ENCODE peak calls at places on chromosomes 13 and 19, in six cellular contexts. E, B, R, D, G and W are unnamed samples.

GRCh38 chr19:13001502-13002388 is 6.5 kb downstream of the NFIX start:
- DNase-seq in G (no peak), R (no peak), B (peak), D (no peak), E (peak), W (peak)

GRCh38 chr13:23348270-23349126 is 85.0 kb downstream of the SACS start:
- DNase-seq in D (no peak), R (peak), E (no peak), B (no peak), G (no peak), W (peak)

GRCh38 chr19:47427241-47428176 is 8.2 kb upstream of the MEIS3 start:
- DNase-seq in G (peak), R (peak), D (peak), E (peak), B (peak), W (peak)

GRCh38 chr19:17931532-17932191 is 1.2 kb upstream of the CCDC124 start:
- DNase-seq in B (peak), E (peak), R (peak), D (no peak), G (peak), W (no peak)

GRCh38 chr13:111589992-111590391 is 269.6 kb downstream of the TEX29 start:
- DNase-seq in D (no peak), G (no peak), B (no peak), E (no peak), R (no peak), W (no peak)

GRCh38 chr19:33562636-33563035 is 41.0 kb upstream of the PEPD start:
- DNase-seq in G (no peak), D (no peak), R (no peak), B (no peak), E (no peak), W (no peak)

GRCh38 chr13:102724923-102725322 is 30.1 kb upstream of the METTL21C start:
- DNase-seq in G (no peak), E (peak), R (peak), D (peak), B (no peak), W (peak)

GRCh38 chr19:50843205-50843604 is 9.8 kb upstream of the KLK15 start:
- DNase-seq in B (no peak), E (no peak), G (no peak), D (no peak), R (no peak), W (no peak)

GRCh38 chr13:100396771-100397170 is 191.8 kb downstream of the GGACT start:
- DNase-seq in B (no peak), G (no peak), E (no peak), D (no peak), R (peak), W (no peak)

GRCh38 chr19:41205995-41206394 is 13.0 kb downstream of the CYP2S1 start:
- DNase-seq in B (no peak), D (no peak), E (no peak), G (no peak), R (no peak), W (no peak)

GRCh38 chr13:42745655-42746054 is 35.7 kb upstream of the FAM216B start:
- DNase-seq in E (no peak), D (no peak), R (no peak), B (no peak), G (no peak), W (no peak)

GRCh38 chr13:114112231-114112825 is 20.1 kb downstream of the RASA3 start:
- DNase-seq in D (no peak), B (no peak), R (peak), E (no peak), G (no peak), W (no peak)

GRCh38 chr13:46197299-46197975 is 14.3 kb upstream of the LRRC63 start:
- DNase-seq in B (no peak), G (no peak), D (no peak), E (no peak), R (no peak), W (peak)

GRCh38 chr13:51246411-51247298 is 24.5 kb downstream of the FAM124A start:
- DNase-seq in R (no peak), G (no peak), D (no peak), E (no peak), B (peak), W (no peak)

GRCh38 chr13:90302113-90302512 is 1045.4 kb upstream of the MIR17HG start:
- DNase-seq in G (no peak), R (no peak), B (no peak), E (peak), D (no peak), W (peak)

GRCh38 chr19:43634516-43634876 is 5.2 kb downstream of the CADM4 start:
- DNase-seq in G (no peak), B (no peak), D (no peak), R (peak), E (no peak), W (no peak)

GRCh38 chr13:37495046-37495445 is 103.5 kb downstream of the POSTN start:
- DNase-seq in R (no peak), E (peak), D (no peak), G (no peak), B (no peak), W (peak)

GRCh38 chr13:49305824-49306425 is 58.2 kb downstream of the CDADC1 start:
- DNase-seq in D (no peak), R (no peak), E (no peak), G (no peak), B (no peak), W (no peak)

GRCh38 chr13:79194272-79194671 is 211.8 kb downstream of the RBM26 start:
- DNase-seq in B (no peak), E (no peak), R (no peak), D (peak), G (no peak), W (no peak)

GRCh38 chr13:104140557-104140956 is 1074.3 kb upstream of the SLC10A2 start:
- DNase-seq in B (no peak), E (peak), G (no peak), D (no peak), R (no peak), W (no peak)

GRCh38 chr19:49861127-49861526 is 6.2 kb downstream of the PNKP start:
- DNase-seq in D (no peak), B (no peak), G (no peak), R (no peak), E (no peak), W (no peak)

GRCh38 chr19:49361438-49362047 is 673 bp downstream of the TEAD2 start:
- DNase-seq in R (peak), B (peak), G (no peak), E (peak), D (no peak), W (peak)

GRCh38 chr13:36453518-36453917 is 21.2 kb downstream of the CCNA1 start:
- DNase-seq in R (peak), G (no peak), B (no peak), D (no peak), E (peak), W (peak)

GRCh38 chr19:32809754-32810153 is 59.8 kb downstream of the SLC7A9 start:
- DNase-seq in R (no peak), D (no peak), B (no peak), G (no peak), E (no peak), W (peak)

GRCh38 chr13:50529154-50529882 is 314.2 kb downstream of the DLEU7 start:
- DNase-seq in E (peak), G (no peak), R (no peak), B (peak), D (no peak), W (peak)

GRCh38 chr13:36059366-36059765 is 71.8 kb downstream of the DCLK1 start:
- DNase-seq in G (no peak), D (no peak), R (no peak), E (no peak), B (peak), W (no peak)

GRCh38 chr13:19961924-19962323 is 3.4 kb downstream of the ZMYM2 start:
- DNase-seq in D (no peak), B (no peak), R (no peak), G (no peak), E (no peak), W (no peak)

GRCh38 chr13:19960673-19961015 is 2.1 kb downstream of the ZMYM2 start:
- DNase-seq in D (peak), E (peak), B (no peak), R (no peak), G (no peak), W (no peak)

GRCh38 chr13:19959831-19960672 is 1.5 kb downstream of the ZMYM2 start:
- DNase-seq in R (peak), E (peak), G (no peak), D (peak), B (peak), W (peak)

GRCh38 chr13:19962894-19963293 is 4.4 kb downstream of the ZMYM2 start:
- DNase-seq in D (no peak), B (peak), G (no peak), E (no peak), R (no peak), W (no peak)

GRCh38 chr13:19961484-19961883 is 3.0 kb downstream of the ZMYM2 start:
- DNase-seq in D (no peak), R (no peak), E (peak), G (no peak), B (no peak), W (no peak)
- H3K4me3 ChIP-seq in D (no peak), R (no peak), E (peak), G (no peak), B (no peak), W (no peak)

GRCh38 chr13:31199849-31200635 is at the start of gene B3GLCT:
- DNase-seq in B (peak), E (peak), D (peak), R (peak), G (peak), W (peak)
- H3K4me3 ChIP-seq in B (peak), E (peak), D (peak), R (peak), G (peak), W (peak)

DNA sequence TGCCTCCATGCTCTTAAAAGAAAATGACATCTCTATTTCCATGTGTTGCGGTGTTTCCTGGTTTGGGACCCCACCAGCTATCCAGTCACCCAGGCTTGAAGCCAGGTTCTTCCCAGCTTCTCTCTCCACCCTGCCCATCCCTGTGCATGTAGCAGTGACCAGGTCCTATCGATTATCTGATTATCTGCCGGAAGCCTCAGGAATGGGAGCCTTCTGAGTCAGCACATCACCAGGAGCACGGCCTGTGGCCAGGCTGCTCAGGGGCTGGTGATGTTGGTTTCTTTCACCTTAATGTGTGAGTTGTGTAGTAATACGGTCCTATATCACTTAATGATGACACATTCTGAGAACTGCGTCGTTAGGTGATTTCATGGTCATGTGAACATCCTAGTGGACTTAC is 33.7 kb downstream of the PPP1R37 start:
- DNase-seq in D (no peak), R (no peak), G (no peak), E (no peak), B (no peak), W (no peak)
- H3K4me3 ChIP-seq in D (no peak), R (no peak), G (no peak), E (no peak), B (no peak), W (no peak)

GRCh38 chr19:16834747-16835146 is 5.5 kb downstream of the SIN3B start:
- DNase-seq in E (no peak), G (no peak), B (no peak), D (no peak), R (no peak), W (no peak)
- H3K4me3 ChIP-seq in E (no peak), G (no peak), B (no peak), D (no peak), R (no peak), W (no peak)

DNA sequence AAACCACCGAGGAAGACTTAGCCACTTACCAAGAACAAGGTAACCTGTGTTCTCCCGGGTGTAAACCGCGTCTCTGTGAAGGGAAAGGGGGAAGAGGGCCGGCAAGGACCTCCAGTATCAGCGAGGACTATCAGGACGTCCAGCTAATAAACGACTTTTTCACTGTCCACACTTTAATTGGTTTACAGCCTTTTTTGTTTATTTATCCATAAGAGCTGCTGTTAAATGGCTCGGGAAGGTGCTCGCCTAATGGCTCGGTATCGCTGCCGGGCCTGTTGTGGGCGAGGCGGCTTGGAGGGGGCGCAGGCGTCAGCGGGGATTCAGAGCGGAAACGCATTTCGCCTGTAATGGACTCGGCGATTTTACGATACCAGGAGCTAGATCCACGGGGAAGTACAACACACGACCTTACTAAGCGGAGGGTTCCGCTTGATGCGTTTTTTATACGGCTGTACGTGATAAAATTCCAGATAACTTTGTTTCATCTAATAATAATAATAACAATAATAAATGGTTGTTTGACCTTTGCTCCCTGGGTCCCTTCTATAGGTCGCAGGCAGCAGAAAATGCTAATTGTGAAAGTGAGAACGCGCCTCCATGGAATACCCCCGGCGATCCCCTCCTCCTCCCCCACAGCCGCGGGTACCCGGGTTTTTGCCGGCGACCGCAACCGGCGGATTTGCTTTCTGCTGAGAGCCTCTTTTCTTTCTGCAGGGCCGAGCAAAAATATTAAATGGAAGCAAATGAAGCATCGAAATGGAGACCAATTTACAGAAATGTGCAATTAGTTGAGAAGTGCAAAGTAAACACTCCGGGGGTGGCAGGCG is 2.5 kb upstream of the PDX1 start:
- DNase-seq in B (no peak), R (no peak), E (no peak), G (no peak), D (no peak), W (no peak)
- H3K4me3 ChIP-seq in B (no peak), R (no peak), E (no peak), G (no peak), D (no peak), W (no peak)

GRCh38 chr19:3096902-3097326 is 2.8 kb downstream of the GNA11 start:
- DNase-seq in G (no peak), D (no peak), E (no peak), R (no peak), B (no peak), W (no peak)
- H3K4me3 ChIP-seq in G (no peak), D (no peak), E (peak), R (no peak), B (no peak), W (peak)

DNA sequence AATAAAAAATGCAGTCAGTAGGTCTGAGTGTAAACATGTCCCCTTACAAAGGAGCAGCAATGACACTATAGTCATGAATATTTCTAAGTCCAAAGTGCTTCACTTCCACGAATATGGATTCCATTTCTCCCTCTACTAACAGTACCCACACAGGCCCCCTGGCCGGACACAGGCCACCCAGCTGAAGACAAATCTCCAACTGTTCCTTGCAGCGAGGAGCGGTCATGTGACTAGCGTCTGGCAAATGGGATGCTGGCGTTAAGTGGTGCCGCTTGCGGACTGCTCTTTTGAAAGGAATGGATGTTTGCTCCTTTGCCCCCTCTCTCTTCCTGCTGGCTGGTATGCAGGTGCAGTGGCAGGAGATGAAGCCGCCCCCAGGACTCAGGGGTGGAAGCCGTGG is 16.2 kb downstream of the PPP1R12C start:
- DNase-seq in E (no peak), G (no peak), B (no peak), D (no peak), R (no peak), W (no peak)
- H3K4me3 ChIP-seq in E (no peak), G (no peak), B (no peak), D (no peak), R (no peak), W (no peak)

DNA sequence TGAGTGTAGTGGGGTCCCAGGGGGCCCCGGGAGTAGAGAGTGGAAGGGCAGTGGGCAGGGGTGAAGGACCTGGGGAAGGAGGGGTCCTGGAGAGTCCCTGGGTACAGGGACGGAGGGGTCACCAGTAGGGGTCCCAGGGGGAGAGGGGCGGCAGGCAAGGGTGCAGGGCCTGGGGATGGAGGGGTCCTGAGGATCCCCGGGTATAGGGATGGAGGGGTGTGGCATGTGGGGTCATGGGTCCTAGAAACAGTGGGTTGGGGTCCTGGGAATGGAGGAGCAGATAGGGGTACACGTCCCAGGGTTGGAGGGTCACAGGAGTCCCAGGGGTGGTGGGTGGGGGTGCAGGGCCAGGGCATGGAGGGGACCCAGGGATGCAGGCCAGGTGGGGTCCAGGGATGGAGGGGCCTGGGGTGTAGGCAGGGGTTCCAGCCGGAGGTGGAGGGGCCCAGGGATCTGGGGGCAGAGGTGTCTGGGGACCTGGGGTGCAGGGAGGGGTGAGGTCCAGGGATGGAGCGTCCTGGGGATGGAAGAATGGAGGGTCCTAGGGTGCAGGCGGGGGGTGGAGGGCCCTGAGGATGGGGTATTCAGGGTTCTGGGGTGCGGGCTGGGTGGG is 1.3 kb downstream of the BTBD2 start:
- DNase-seq in G (no peak), R (no peak), D (no peak), B (no peak), E (no peak), W (no peak)
- H3K4me3 ChIP-seq in G (peak), R (no peak), D (no peak), B (no peak), E (peak), W (peak)